ENCODE peak calls at places on chromosomes 16 and 17, in six cellular contexts. D is germinal center, K is T1000, B is renal cortical epithelial cell, O is GM04504, L is lower lobe of right lung. M is an unnamed sample.

GRCh38 chr17:47209499-47209898 is 351 bp downstream of the MYL4 start:
- DNase-seq in D (no peak), B (no peak), K (no peak), L (no peak), O (no peak), M (no peak)

GRCh38 chr17:22514315-22514714 is 822.0 kb downstream of the KCNJ18 start:
- DNase-seq in K (no peak), O (no peak), D (no peak), L (no peak), B (no peak), M (no peak)

GRCh38 chr16:81908466-81909230 is 102.6 kb downstream of the SDR42E1 start:
- DNase-seq in O (no peak), D (no peak), B (no peak), K (no peak), L (no peak), M (no peak)

GRCh38 chr16:73504591-73504990 is 456.7 kb upstream of the ZFHX3 start:
- DNase-seq in L (no peak), K (no peak), O (no peak), B (no peak), D (no peak), M (no peak)

GRCh38 chr16:56263711-56264608 is 72.7 kb downstream of the GNAO1 start:
- DNase-seq in B (no peak), K (no peak), L (no peak), D (no peak), O (no peak), M (no peak)

GRCh38 chr16:46908540-46909372 is 24.6 kb downstream of the GPT2 start:
- DNase-seq in B (peak; percentile 55), D (peak; percentile 69), O (peak; percentile 12), L (no peak), K (no peak), M (peak; percentile 67)

GRCh38 chr16:30715777-30716445 is 16.9 kb downstream of the SRCAP start:
- DNase-seq in B (no peak), O (no peak), K (no peak), L (no peak), D (peak; percentile 36), M (no peak)

GRCh38 chr17:82772026-82772425 is 20.2 kb downstream of the TBCD start:
- DNase-seq in K (no peak), D (no peak), L (no peak), O (peak; percentile 54), B (peak; percentile 75), M (peak; percentile 16)

GRCh38 chr17:45146616-45147101 is 1.6 kb upstream of the HEXIM1 start:
- DNase-seq in B (peak; percentile 86), K (no peak), O (peak; percentile 34), L (no peak), D (no peak), M (peak; percentile 35)

GRCh38 chr16:62692685-62693084 is 656.4 kb upstream of the CDH8 start:
- DNase-seq in D (no peak), O (no peak), B (no peak), K (no peak), L (no peak), M (no peak)

GRCh38 chr17:61869138-61869537 is 5.8 kb upstream of the BRIP1 start:
- DNase-seq in O (no peak), K (no peak), B (no peak), L (no peak), D (no peak), M (no peak)

GRCh38 chr17:14790518-14790917 is 474.6 kb downstream of the PMP22 start:
- DNase-seq in D (peak; percentile 63), B (no peak), L (no peak), O (no peak), K (no peak), M (no peak)

GRCh38 chr17:6789146-6789545 is 13.1 kb downstream of the FBXO39 start:
- DNase-seq in O (no peak), L (no peak), K (no peak), D (no peak), B (no peak), M (no peak)

GRCh38 chr16:56609463-56609921 is 1.1 kb downstream of the MT2A start:
- DNase-seq in D (peak; percentile 86), K (no peak), L (peak; percentile 82), O (peak; percentile 74), B (peak; percentile 85), M (no peak)

GRCh38 chr17:15971108-15971507 is 26.2 kb downstream of the ADORA2B start:
- DNase-seq in D (no peak), L (no peak), O (no peak), K (no peak), B (no peak), M (no peak)

GRCh38 chr17:27367121-27367981 is 73.4 kb downstream of the WSB1 start:
- DNase-seq in D (no peak), O (no peak), B (no peak), K (no peak), L (no peak), M (no peak)

GRCh38 chr16:75286996-75287395 is 35.6 kb upstream of the BCAR1 start:
- DNase-seq in D (no peak), O (no peak), L (no peak), K (no peak), B (no peak), M (no peak)

GRCh38 chr17:63120406-63120805 is 154.4 kb downstream of the TANC2 start:
- DNase-seq in O (no peak), K (no peak), L (no peak), B (peak; percentile 11), D (no peak), M (no peak)

GRCh38 chr16:85800321-85800669 is 800 bp downstream of the COX4I1 start:
- DNase-seq in D (no peak), K (no peak), L (no peak), O (no peak), B (peak; percentile 18), M (no peak)

GRCh38 chr16:29816694-29817441 is 916 bp downstream of the PAGR1 start:
- DNase-seq in O (no peak), D (peak; percentile 59), B (no peak), K (peak; percentile 68), L (peak; percentile 80), M (peak; percentile 61)

GRCh38 chr16:49441366-49441780 is 67.8 kb downstream of the C16orf78 start:
- DNase-seq in L (no peak), D (peak; percentile 89), K (no peak), B (no peak), O (no peak), M (no peak)

GRCh38 chr17:64531955-64532371 is 25.2 kb downstream of the CEP95 start:
- DNase-seq in B (no peak), L (no peak), D (no peak), K (no peak), O (peak; percentile 46), M (no peak)

GRCh38 chr16:83393196-83393981 is 414.4 kb upstream of the HSBP1 start:
- DNase-seq in K (no peak), O (peak; percentile 42), B (peak; percentile 6), L (no peak), D (no peak), M (no peak)

GRCh38 chr17:43601280-43602050 is 55.3 kb upstream of the ETV4 start:
- DNase-seq in L (no peak), D (no peak), K (no peak), O (no peak), B (no peak), M (no peak)

GRCh38 chr17:55238931-55239297 is 25.8 kb upstream of the HLF start:
- DNase-seq in L (no peak), K (no peak), B (peak; percentile 18), D (peak; percentile 13), O (no peak), M (peak; percentile 61)

GRCh38 chr17:61536417-61536955 is 54.5 kb downstream of the NACA2 start:
- DNase-seq in K (no peak), D (no peak), L (no peak), O (no peak), B (no peak), M (no peak)